ENCODE peak calls at places on chromosomes 13 and 19, in nine cellular contexts. V is transverse colon, B is KG1, Z is fibroblast of lung, U is nephron progenitor cell, Q is left cardiac atrium, O is thoracic aorta, J is HTR-8/SVneo, T is adrenal gland. G is an unnamed sample.

GRCh38 chr13:111634410-111634809 is 314.0 kb downstream of the TEX29 start:
- DNase-seq in V (no peak), B (no peak), Z (no peak), U (no peak), Q (no peak), O (no peak), J (no peak), T (no peak), G (no peak)

GRCh38 chr13:32045963-32046785 is 14.6 kb downstream of the FRY start:
- DNase-seq in V (no peak), B (peak; percentile 40), Z (peak; percentile 67), U (no peak), Q (no peak), O (no peak), J (no peak), T (peak; percentile 21), G (no peak)

GRCh38 chr19:38004505-38005223 is 97.7 kb downstream of the SIPA1L3 start:
- DNase-seq in V (peak; percentile 67), B (no peak), Z (peak; percentile 97), U (peak; percentile 63), Q (peak; percentile 84), O (peak; percentile 71), J (peak; percentile 96), T (peak; percentile 86), G (no peak)

GRCh38 chr19:13155472-13156284 is 5.5 kb downstream of the IER2 start:
- DNase-seq in V (peak; percentile 88), B (peak; percentile 92), Z (peak; percentile 69), U (peak; percentile 89), Q (peak; percentile 88), O (no peak), J (peak; percentile 65), T (peak; percentile 83), G (no peak)

GRCh38 chr19:13987101-13987890 is 18.8 kb downstream of the RFX1 start:
- DNase-seq in V (no peak), B (peak; percentile 61), Z (no peak), U (peak; percentile 49), Q (peak; percentile 53), O (no peak), J (no peak), T (peak; percentile 67), G (no peak)

GRCh38 chr13:114049026-114049425 is 75.2 kb upstream of the C13orf46 start:
- DNase-seq in V (peak; percentile 84), B (no peak), Z (no peak), U (no peak), Q (no peak), O (no peak), J (no peak), T (no peak), G (peak; percentile 37)

GRCh38 chr13:49540552-49540951 is 44.8 kb downstream of the PHF11 start:
- DNase-seq in V (no peak), B (no peak), Z (peak; percentile 9), U (no peak), Q (no peak), O (no peak), J (no peak), T (no peak), G (no peak)

GRCh38 chr13:31518666-31519065 is 220.7 kb upstream of the RXFP2 start:
- DNase-seq in V (no peak), B (no peak), Z (no peak), U (no peak), Q (no peak), O (no peak), J (no peak), T (no peak), G (no peak)

GRCh38 chr13:44649118-44649455 is 73.0 kb upstream of the TSC22D1 start:
- DNase-seq in V (no peak), B (no peak), Z (no peak), U (peak; percentile 11), Q (no peak), O (no peak), J (no peak), T (no peak), G (no peak)

GRCh38 chr19:17733127-17733526 is 13.8 kb downstream of the MAP1S start:
- DNase-seq in V (no peak), B (no peak), Z (no peak), U (no peak), Q (no peak), O (no peak), J (no peak), T (no peak), G (no peak)

GRCh38 chr13:65555973-65556372 is 1674.2 kb downstream of the PCDH9 start:
- DNase-seq in V (no peak), B (no peak), Z (no peak), U (no peak), Q (no peak), O (no peak), J (no peak), T (no peak), G (no peak)

GRCh38 chr13:26051231-26052135 is at the start of gene SHISA2:
- DNase-seq in V (no peak), B (no peak), Z (peak; percentile 54), U (peak; percentile 69), Q (peak; percentile 62), O (no peak), J (peak; percentile 65), T (no peak), G (no peak)

GRCh38 chr19:49119411-49120324 is at the start of gene PPFIA3:
- DNase-seq in V (peak; percentile 65), B (no peak), Z (peak; percentile 51), U (peak; percentile 85), Q (peak; percentile 79), O (no peak), J (peak; percentile 39), T (peak; percentile 74), G (no peak)

GRCh38 chr13:33381906-33382305 is 96.4 kb upstream of the STARD13 start:
- DNase-seq in V (no peak), B (no peak), Z (no peak), U (no peak), Q (no peak), O (no peak), J (no peak), T (no peak), G (no peak)

GRCh38 chr13:99894105-99894504 is 77.5 kb downstream of the ZIC5 start:
- DNase-seq in V (no peak), B (no peak), Z (no peak), U (no peak), Q (no peak), O (no peak), J (no peak), T (no peak), G (no peak)

GRCh38 chr19:49809155-49809986 is 3.7 kb downstream of the FUZ start:
- DNase-seq in V (peak; percentile 66), B (no peak), Z (no peak), U (peak; percentile 61), Q (peak; percentile 72), O (no peak), J (no peak), T (peak; percentile 82), G (no peak)